ENCODE peak calls at places on chromosomes 5 and 9, in nine cellular contexts. G is WTC11; C is ovary; K is cardiac muscle cell; Z is uterus; L is epithelial cell of esophagus; T is hepatocyte; Q is breast epithelium; F is CD4-positive, alpha-beta T cell. W is an unnamed sample.

GRCh38 chr5:172175263-172175719 is 12.7 kb downstream of the STK10 start:
- DNase-seq in G (no peak), C (no peak), K (no peak), Z (no peak), L (no peak), T (no peak), Q (no peak), F (peak), W (peak)

GRCh38 chr5:181052526-181052927 is 12.5 kb downstream of the BTNL9 start:
- DNase-seq in G (peak), C (no peak), K (peak), Z (no peak), L (peak), T (no peak), Q (no peak), F (no peak), W (no peak)

GRCh38 chr9:125663127-125663526 is 43.9 kb downstream of the MAPKAP1 start:
- DNase-seq in G (no peak), C (no peak), K (peak), Z (no peak), L (peak), T (no peak), Q (no peak), F (no peak), W (no peak)

GRCh38 chr5:160894-161540 is 30.3 kb upstream of the LRRC14B start:
- DNase-seq in G (peak), C (no peak), K (no peak), Z (no peak), L (no peak), T (no peak), Q (no peak), F (no peak), W (no peak)

GRCh38 chr5:61264273-61264661 is 67.8 kb upstream of the ZSWIM6 start:
- DNase-seq in G (no peak), C (no peak), K (no peak), Z (no peak), L (no peak), T (no peak), Q (no peak), F (no peak), W (no peak)

GRCh38 chr5:54062958-54063357 is 247.4 kb downstream of the ARL15 start:
- DNase-seq in G (no peak), C (no peak), K (peak), Z (no peak), L (peak), T (no peak), Q (no peak), F (no peak), W (no peak)

GRCh38 chr5:113243349-113243664 is 191.5 kb downstream of the TSSK1B start:
- DNase-seq in G (no peak), C (no peak), K (no peak), Z (no peak), L (no peak), T (no peak), Q (no peak), F (no peak), W (no peak)

GRCh38 chr9:71683598-71684235 is 84.6 kb downstream of the CEMIP2 start:
- DNase-seq in G (peak), C (peak), K (peak), Z (peak), L (peak), T (peak), Q (peak), F (no peak), W (no peak)

GRCh38 chr5:95080456-95080855 is 204.4 kb downstream of the MCTP1 start:
- DNase-seq in G (no peak), C (no peak), K (no peak), Z (no peak), L (no peak), T (no peak), Q (no peak), F (no peak), W (no peak)

GRCh38 chr5:25964009-25964372 is 1074.4 kb downstream of the CDH9 start:
- DNase-seq in G (no peak), C (no peak), K (no peak), Z (no peak), L (no peak), T (no peak), Q (no peak), F (no peak), W (no peak)

GRCh38 chr9:112856200-112856599 is 34.5 kb downstream of the SLC46A2 start:
- DNase-seq in G (no peak), C (no peak), K (no peak), Z (no peak), L (no peak), T (no peak), Q (no peak), F (no peak), W (no peak)

GRCh38 chr9:129143461-129143927 is 32.3 kb downstream of the PTPA start:
- DNase-seq in G (peak), C (peak), K (peak), Z (peak), L (no peak), T (peak), Q (no peak), F (no peak), W (no peak)

GRCh38 chr5:9545959-9546851 is at the start of gene SEMA5A:
- DNase-seq in G (peak), C (peak), K (peak), Z (peak), L (peak), T (peak), Q (peak), F (peak), W (no peak)

GRCh38 chr5:170644501-170644900 is 139.0 kb upstream of the GABRP start:
- DNase-seq in G (no peak), C (no peak), K (no peak), Z (no peak), L (no peak), T (no peak), Q (no peak), F (no peak), W (no peak)

GRCh38 chr5:41043109-41043747 is 27.9 kb downstream of the MROH2B start:
- DNase-seq in G (no peak), C (no peak), K (no peak), Z (no peak), L (no peak), T (no peak), Q (no peak), F (no peak), W (no peak)

GRCh38 chr5:152978141-152978835 is 512.2 kb upstream of the GRIA1 start:
- DNase-seq in G (no peak), C (no peak), K (no peak), Z (no peak), L (peak), T (no peak), Q (no peak), F (no peak), W (no peak)

GRCh38 chr5:643811-644271 is 31.7 kb downstream of the CEP72 start:
- DNase-seq in G (no peak), C (peak), K (no peak), Z (no peak), L (no peak), T (no peak), Q (no peak), F (no peak), W (no peak)

GRCh38 chr5:173753307-173754168 is 134.6 kb upstream of the CPEB4 start:
- DNase-seq in G (peak), C (no peak), K (peak), Z (no peak), L (peak), T (peak), Q (peak), F (no peak), W (no peak)

GRCh38 chr9:125095821-125096443 is 47.4 kb downstream of the SCAI start:
- DNase-seq in G (no peak), C (no peak), K (no peak), Z (no peak), L (no peak), T (no peak), Q (no peak), F (no peak), W (no peak)

GRCh38 chr5:396715-397032 is 46.3 kb upstream of the EXOC3 start:
- DNase-seq in G (no peak), C (no peak), K (no peak), Z (no peak), L (no peak), T (peak), Q (no peak), F (no peak), W (no peak)

GRCh38 chr9:114174876-114175771 is 19.8 kb downstream of the COL27A1 start:
- DNase-seq in G (no peak), C (peak), K (peak), Z (peak), L (no peak), T (peak), Q (no peak), F (no peak), W (no peak)

GRCh38 chr5:675876-676698 is 17.1 kb downstream of the TPPP start:
- DNase-seq in G (no peak), C (no peak), K (no peak), Z (peak), L (no peak), T (no peak), Q (no peak), F (no peak), W (no peak)

GRCh38 chr5:179870403-179870903 is 11.8 kb upstream of the MRNIP start:
- DNase-seq in G (no peak), C (peak), K (peak), Z (peak), L (peak), T (peak), Q (no peak), F (no peak), W (no peak)

GRCh38 chr9:132768932-132769894 is 98.9 kb downstream of the GTF3C4 start:
- DNase-seq in G (peak), C (peak), K (peak), Z (peak), L (peak), T (peak), Q (no peak), F (peak), W (peak)

GRCh38 chr5:163504091-163504931 is 1.1 kb upstream of the MAT2B start:
- DNase-seq in G (no peak), C (peak), K (peak), Z (peak), L (peak), T (peak), Q (peak), F (peak), W (no peak)

GRCh38 chr9:94729199-94729598 is 2.7 kb downstream of the AOPEP start:
- DNase-seq in G (no peak), C (no peak), K (no peak), Z (no peak), L (no peak), T (no peak), Q (no peak), F (no peak), W (no peak)

GRCh38 chr5:113202904-113203716 is 226.5 kb downstream of the DCP2 start:
- DNase-seq in G (no peak), C (peak), K (peak), Z (no peak), L (peak), T (peak), Q (peak), F (no peak), W (no peak)

GRCh38 chr5:149887622-149888183 is 56.9 kb downstream of the PDE6A start:
- DNase-seq in G (no peak), C (peak), K (peak), Z (no peak), L (peak), T (peak), Q (no peak), F (no peak), W (no peak)

GRCh38 chr5:74490814-74491213 is 149.7 kb downstream of the ENC1 start:
- DNase-seq in G (no peak), C (no peak), K (no peak), Z (no peak), L (peak), T (no peak), Q (no peak), F (no peak), W (no peak)

GRCh38 chr9:84189901-84190300 is 150.7 kb downstream of the SLC28A3 start:
- DNase-seq in G (no peak), C (no peak), K (no peak), Z (no peak), L (no peak), T (no peak), Q (no peak), F (no peak), W (no peak)

GRCh38 chr5:179436321-179437122 is 91.3 kb upstream of the ADAMTS2 start:
- DNase-seq in G (no peak), C (peak), K (no peak), Z (no peak), L (no peak), T (no peak), Q (no peak), F (no peak), W (no peak)

GRCh38 chr9:2955616-2956015 is 111.7 kb upstream of the PUM3 start:
- DNase-seq in G (no peak), C (no peak), K (peak), Z (no peak), L (no peak), T (no peak), Q (no peak), F (no peak), W (no peak)

GRCh38 chr9:5326893-5327548 is 12.7 kb downstream of the RLN1 start:
- DNase-seq in G (peak), C (no peak), K (peak), Z (no peak), L (peak), T (peak), Q (no peak), F (no peak), W (no peak)

DNA sequence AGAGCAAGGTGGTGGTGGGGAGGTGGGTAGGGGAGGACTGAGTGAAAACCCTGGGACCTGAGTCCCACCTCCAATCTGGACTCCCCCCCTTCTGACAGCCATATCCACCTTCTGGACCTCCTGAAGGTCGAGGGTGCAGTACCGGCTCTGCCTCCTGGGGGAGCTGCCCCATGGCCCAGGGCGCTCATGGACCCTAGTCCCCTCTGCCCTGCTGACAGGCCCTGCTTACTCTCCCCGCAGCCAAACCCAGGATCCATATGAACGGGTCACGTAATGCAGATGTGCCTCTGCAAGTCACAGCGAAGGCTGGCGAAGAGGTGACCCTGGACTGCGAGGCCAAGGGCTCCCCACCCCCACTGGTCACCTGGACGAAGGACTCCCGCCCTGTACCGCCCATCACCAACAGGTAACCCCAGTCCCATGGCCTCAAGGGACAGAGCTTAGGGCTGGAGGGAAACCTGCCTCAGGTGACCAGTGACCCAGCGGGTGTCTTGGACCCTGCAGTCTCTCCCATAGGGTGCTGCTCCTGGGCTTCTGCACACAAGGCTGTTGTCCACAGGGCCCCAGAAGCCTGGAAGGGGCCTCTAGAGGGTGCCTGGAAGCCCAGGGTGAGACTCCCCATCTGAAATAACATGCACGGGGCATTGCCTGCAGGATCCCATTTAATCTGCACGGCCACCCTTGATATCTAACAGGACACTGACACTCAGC is 61.7 kb downstream of the HMCN2 start:
- DNase-seq in G (peak), C (no peak), K (no peak), Z (peak), L (no peak), T (no peak), Q (no peak), F (no peak), W (no peak)
- TF ChIP-seq CTCF in G (peak), C (peak), K (peak), Z (peak), L (peak), T (peak), Q (no peak), F (no peak), W (no peak)

GRCh38 chr5:144194148-144194547 is 23.5 kb downstream of the KCTD16 start:
- DNase-seq in G (no peak), C (no peak), K (no peak), Z (no peak), L (no peak), T (no peak), Q (no peak), F (no peak), W (no peak)
- TF ChIP-seq CTCF in G (no peak), C (no peak), K (no peak), Z (no peak), L (no peak), T (no peak), Q (no peak), F (no peak), W (no peak)

GRCh38 chr9:126689027-126689825 is 75.5 kb downstream of the LMX1B start:
- DNase-seq in G (no peak), C (no peak), K (no peak), Z (no peak), L (no peak), T (no peak), Q (no peak), F (no peak), W (no peak)

GRCh38 chr9:126687868-126688503 is 74.3 kb downstream of the LMX1B start:
- DNase-seq in G (no peak), C (no peak), K (no peak), Z (no peak), L (no peak), T (no peak), Q (no peak), F (no peak), W (no peak)

GRCh38 chr9:126690431-126691051 is 76.8 kb downstream of the LMX1B start:
- DNase-seq in G (peak), C (no peak), K (peak), Z (no peak), L (peak), T (peak), Q (no peak), F (peak), W (no peak)

GRCh38 chr9:126692041-126692758 is 78.5 kb downstream of the LMX1B start:
- DNase-seq in G (peak), C (no peak), K (no peak), Z (no peak), L (no peak), T (no peak), Q (no peak), F (no peak), W (no peak)

DNA sequence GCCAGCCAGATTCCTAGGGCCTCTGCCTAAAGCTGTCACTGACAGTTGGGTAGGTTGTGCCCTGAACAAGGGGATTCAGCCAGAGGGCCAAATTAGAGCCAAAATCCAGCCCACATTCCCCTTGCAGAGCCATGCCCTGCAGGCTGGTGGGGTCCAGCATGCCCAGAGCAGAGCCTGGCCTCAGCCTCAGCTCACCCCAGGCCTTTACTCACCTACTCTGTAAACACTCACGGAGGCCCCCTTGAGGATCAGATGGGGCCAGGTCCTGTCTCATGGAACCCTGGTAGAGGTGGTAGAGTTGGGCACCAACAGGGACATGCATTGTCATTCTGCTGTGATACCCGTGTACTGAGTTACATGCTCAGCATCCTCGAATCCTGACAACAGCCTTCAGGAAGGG is 74.9 kb downstream of the LMX1B start:
- DNase-seq in G (no peak), C (no peak), K (no peak), Z (no peak), L (no peak), T (no peak), Q (no peak), F (no peak), W (no peak)
- TF ChIP-seq CTCF in G (no peak), C (no peak), K (no peak), Z (no peak), L (no peak), T (no peak), Q (no peak), F (no peak), W (no peak)

GRCh38 chr9:80503692-80504400 is 932.1 kb downstream of the TLE4 start:
- DNase-seq in G (no peak), C (no peak), K (peak), Z (no peak), L (no peak), T (no peak), Q (no peak), F (no peak), W (no peak)
- TF ChIP-seq CTCF in G (no peak), C (no peak), K (no peak), Z (no peak), L (no peak), T (no peak), Q (no peak), F (no peak), W (no peak)

GRCh38 chr9:105043370-105043936 is 115.5 kb upstream of the ABCA1 start:
- DNase-seq in G (no peak), C (no peak), K (no peak), Z (no peak), L (no peak), T (no peak), Q (no peak), F (no peak), W (no peak)

GRCh38 chr9:105047652-105048031 is 119.7 kb upstream of the ABCA1 start:
- DNase-seq in G (no peak), C (no peak), K (no peak), Z (no peak), L (peak), T (peak), Q (no peak), F (no peak), W (no peak)

GRCh38 chr9:105044458-105044857 is 116.5 kb upstream of the ABCA1 start:
- DNase-seq in G (no peak), C (no peak), K (no peak), Z (no peak), L (no peak), T (no peak), Q (no peak), F (no peak), W (no peak)

GRCh38 chr9:105050296-105050695 is 122.3 kb upstream of the ABCA1 start:
- DNase-seq in G (no peak), C (no peak), K (no peak), Z (no peak), L (no peak), T (no peak), Q (no peak), F (no peak), W (no peak)

DNA sequence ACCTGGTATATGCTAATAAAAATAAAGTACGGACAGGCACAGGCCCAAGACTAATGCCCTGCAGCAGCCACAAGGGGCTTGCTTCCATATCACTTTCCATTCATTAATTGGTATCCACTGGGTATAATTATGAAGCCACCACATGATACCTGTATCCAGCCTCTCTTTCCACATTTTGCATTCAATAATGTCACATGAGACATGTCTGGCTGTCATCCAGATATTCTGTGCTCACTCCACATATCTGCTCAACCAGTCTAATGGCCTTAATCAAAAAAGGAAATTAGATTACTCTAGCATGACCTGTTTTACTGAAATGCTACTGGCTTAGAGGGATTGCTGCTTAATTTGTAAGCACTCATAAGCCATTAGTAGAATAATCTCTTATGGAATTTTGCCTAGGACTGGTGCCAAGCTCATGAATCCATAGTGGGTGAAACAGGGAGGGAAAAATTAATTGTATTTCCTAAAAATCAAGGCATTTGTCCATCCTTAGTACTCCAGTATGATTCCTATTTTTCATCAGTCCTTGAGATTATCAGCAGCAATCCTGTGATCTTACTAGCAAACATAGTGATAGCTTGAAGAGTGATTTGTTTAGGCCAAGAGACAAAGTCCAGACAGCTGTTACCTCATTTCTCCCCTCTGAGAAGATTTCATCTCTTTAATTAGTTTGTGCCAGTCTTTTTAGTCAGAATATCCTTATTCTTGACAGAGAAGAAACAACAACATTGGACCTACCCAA is 119.1 kb upstream of the ABCA1 start:
- DNase-seq in G (no peak), C (no peak), K (no peak), Z (no peak), L (peak), T (peak), Q (no peak), F (no peak), W (no peak)
- TF ChIP-seq CTCF in G (no peak), C (no peak), K (no peak), Z (no peak), L (no peak), T (no peak), Q (no peak), F (no peak), W (no peak)

W was measured in esophagus squamous epithelium.